ENCODE peak calls at places on chromosomes 5 and 9, in four cellular contexts. W, F, V and M are unnamed samples.

GRCh38 chr5:80659111-80659510 is 4.3 kb upstream of the DHFR start:
- DNase-seq in W (no peak), F (no peak), V (peak), M (no peak)

GRCh38 chr5:78586251-78586650 is 62.3 kb downstream of the LHFPL2 start:
- DNase-seq in F (no peak), V (peak), W (peak), M (no peak)

GRCh38 chr9:116693233-116693731 is 6.2 kb downstream of the TRIM32 start:
- DNase-seq in F (no peak), V (peak), W (no peak), M (no peak)

GRCh38 chr9:134210908-134211810 is 46.8 kb upstream of the RNU6ATAC start:
- DNase-seq in W (no peak), V (no peak), F (no peak), M (no peak)

GRCh38 chr9:90641868-90642558 is 611 bp downstream of the DIRAS2 start:
- DNase-seq in W (no peak), V (no peak), F (no peak), M (no peak)

GRCh38 chr5:53288511-53288910 is 179.0 kb upstream of the MOCS2 start:
- DNase-seq in F (no peak), V (no peak), W (no peak), M (no peak)

GRCh38 chr5:140101179-140101578 is 12.7 kb upstream of the PURA start:
- DNase-seq in W (no peak), V (no peak), F (no peak), M (no peak)

GRCh38 chr9:105842023-105842644 is 147.8 kb downstream of the TMEM38B start:
- DNase-seq in W (peak), F (peak), V (peak), M (no peak)

GRCh38 chr5:169350759-169351240 is 49.9 kb upstream of the SLIT3 start:
- DNase-seq in V (peak), W (peak), F (no peak), M (peak)

GRCh38 chr5:138245717-138246116 is 28.7 kb downstream of the GFRA3 start:
- DNase-seq in F (no peak), V (no peak), W (no peak), M (no peak)

GRCh38 chr9:124698265-124698664 is 72.8 kb downstream of the NR6A1 start:
- DNase-seq in F (no peak), V (peak), W (peak), M (no peak)

GRCh38 chr9:127065592-127065991 is 56.8 kb downstream of the ANGPTL2 start:
- DNase-seq in W (no peak), V (peak), F (no peak), M (no peak)

GRCh38 chr9:89601856-89602562 is 2.8 kb upstream of the GADD45G start:
- DNase-seq in F (no peak), V (no peak), W (no peak), M (no peak)

GRCh38 chr5:101716941-101717340 is 579.1 kb downstream of the SLCO4C1 start:
- DNase-seq in V (no peak), F (no peak), W (no peak), M (no peak)

GRCh38 chr5:131264453-131265200 is 774 bp downstream of the CDC42SE2 start:
- DNase-seq in V (peak), F (no peak), W (peak), M (peak)

GRCh38 chr5:7078901-7079300 is 317.0 kb upstream of the ADCY2 start:
- DNase-seq in W (peak), F (no peak), V (no peak), M (peak)

GRCh38 chr9:121860744-121861143 is 209.3 kb downstream of the DAB2IP start:
- DNase-seq in F (no peak), W (no peak), V (peak), M (no peak)

GRCh38 chr5:42005561-42006153 is 80.6 kb downstream of the FBXO4 start:
- DNase-seq in W (peak), V (peak), F (peak), M (no peak)

DNA sequence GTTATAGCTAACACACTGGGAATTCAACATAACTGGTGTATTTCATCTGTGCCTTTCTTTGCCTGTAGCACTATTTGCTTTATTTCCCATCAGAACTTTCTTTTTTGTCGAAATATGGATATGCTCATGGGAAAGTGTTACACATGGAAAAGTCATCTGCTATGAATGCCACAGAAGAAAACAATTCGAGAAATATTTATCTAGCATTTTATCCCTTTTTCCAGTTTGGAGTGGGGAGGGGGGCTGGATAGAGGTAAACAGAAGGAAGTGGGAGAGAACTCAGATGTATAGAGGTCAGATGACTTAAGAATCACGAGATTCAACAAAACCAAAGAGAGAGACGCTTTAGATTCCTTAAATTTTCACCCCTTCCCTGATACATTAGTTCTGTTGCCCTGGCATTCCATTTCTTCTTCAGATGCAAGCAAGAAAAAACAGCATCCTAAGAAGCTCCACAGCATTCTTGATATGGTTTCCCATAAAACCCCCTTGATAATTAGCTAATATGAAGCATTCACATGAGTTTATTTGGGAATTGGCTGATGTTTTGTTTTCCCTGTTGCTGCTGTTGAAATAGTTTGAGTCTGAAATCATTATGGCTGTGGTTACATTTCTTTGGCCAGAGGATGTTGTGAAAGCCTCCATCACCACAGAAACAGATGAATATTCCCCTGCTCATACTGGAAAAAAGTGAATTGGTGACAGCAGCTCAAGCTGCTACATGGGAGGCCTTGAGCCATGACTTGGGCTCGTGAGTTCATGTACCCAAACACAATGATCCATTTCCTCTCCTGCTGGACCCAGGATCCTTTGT is 335.8 kb upstream of the DAB2 start:
- DNase-seq in F (no peak), W (peak), V (peak), M (no peak)
- TF ChIP-seq CEBPB in F (no peak), W (peak), V (peak), M (no peak)

GRCh38 chr5:71697967-71698366 is 21.1 kb upstream of the CARTPT start:
- DNase-seq in W (peak), F (peak), V (no peak), M (peak)

GRCh38 chr5:71701409-71701808 is 17.7 kb upstream of the CARTPT start:
- DNase-seq in W (no peak), V (no peak), F (no peak), M (no peak)

GRCh38 chr5:71699233-71699632 is 19.8 kb upstream of the CARTPT start:
- DNase-seq in V (no peak), F (no peak), W (no peak), M (no peak)

GRCh38 chr5:71700803-71701202 is 18.3 kb upstream of the CARTPT start:
- DNase-seq in W (no peak), F (no peak), V (no peak), M (no peak)

DNA sequence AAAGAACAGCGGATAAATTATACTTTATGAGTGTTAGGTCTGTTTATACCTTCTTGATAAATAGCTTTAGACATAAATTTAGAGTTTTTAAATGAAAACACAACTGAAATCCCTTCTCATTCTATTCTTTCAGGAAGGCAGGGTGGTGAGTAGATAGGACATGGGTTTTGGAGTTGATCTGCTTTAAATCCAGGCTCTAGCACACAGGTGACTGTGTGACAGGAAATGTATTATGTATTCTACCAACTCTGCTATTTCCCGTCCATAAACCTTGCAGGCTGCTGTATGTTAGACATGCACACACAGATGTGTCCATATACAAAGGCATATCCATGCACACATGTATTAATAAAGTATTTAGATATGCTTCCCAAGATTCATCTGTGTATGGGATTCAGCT is 19.3 kb upstream of the CARTPT start:
- DNase-seq in W (no peak), F (no peak), V (no peak), M (no peak)
- TF ChIP-seq CEBPB in W (no peak), F (no peak), V (no peak), M (no peak)

GRCh38 chr9:70121818-70122436 is 78.3 kb downstream of the MAMDC2 start:
- DNase-seq in F (no peak), V (peak), W (no peak), M (no peak)

GRCh38 chr9:70123695-70124094 is 80.0 kb downstream of the MAMDC2 start:
- DNase-seq in W (no peak), V (no peak), F (no peak), M (no peak)

GRCh38 chr9:70119786-70120185 is 76.1 kb downstream of the MAMDC2 start:
- DNase-seq in F (no peak), W (no peak), V (no peak), M (no peak)

GRCh38 chr9:70117835-70118319 is 74.2 kb downstream of the MAMDC2 start:
- DNase-seq in V (peak), W (no peak), F (no peak), M (no peak)

GRCh38 chr9:70120834-70121510 is 77.3 kb downstream of the MAMDC2 start:
- DNase-seq in W (peak), F (no peak), V (peak), M (no peak)
- TF ChIP-seq CEBPB in W (no peak), F (no peak), V (no peak), M (no peak)

GRCh38 chr5:145776886-145777285 is 58.3 kb downstream of the PRELID2 start:
- DNase-seq in V (peak), F (no peak), W (no peak), M (no peak)

GRCh38 chr5:145777445-145778063 is 57.6 kb downstream of the PRELID2 start:
- DNase-seq in F (no peak), W (no peak), V (no peak), M (no peak)

GRCh38 chr5:145774442-145774841 is 60.7 kb downstream of the PRELID2 start:
- DNase-seq in W (no peak), F (no peak), V (no peak), M (no peak)

GRCh38 chr5:145775411-145775810 is 59.7 kb downstream of the PRELID2 start:
- DNase-seq in F (no peak), V (peak), W (no peak), M (no peak)

DNA sequence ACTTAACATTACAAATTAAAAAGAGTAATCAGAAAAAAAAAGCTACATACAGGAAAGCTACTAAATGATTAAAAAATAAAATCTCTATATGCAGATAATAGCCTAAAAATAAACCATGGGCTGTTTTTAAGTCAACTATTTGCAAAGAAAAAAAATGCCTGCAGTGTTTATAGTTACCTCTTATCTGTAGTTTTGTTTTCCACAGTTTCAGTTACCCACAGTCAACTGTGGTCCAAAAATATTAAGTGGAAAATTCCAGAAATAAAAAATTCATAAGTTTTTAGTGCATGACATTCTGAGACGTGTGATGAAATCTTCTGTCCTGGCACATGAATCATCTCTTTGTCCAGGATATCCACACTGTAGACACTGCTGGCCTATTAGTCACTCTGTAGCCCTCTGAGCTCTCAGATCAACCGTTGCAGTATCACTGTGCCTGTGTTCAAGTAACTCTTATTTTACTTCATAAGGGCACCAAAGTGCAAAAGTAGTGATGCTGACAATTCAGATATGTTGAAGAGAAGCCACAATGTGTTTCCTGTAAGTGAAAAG is 59.2 kb downstream of the PRELID2 start:
- DNase-seq in F (no peak), W (peak), V (peak), M (no peak)
- TF ChIP-seq CEBPB in F (no peak), W (peak), V (peak), M (no peak)

DNA sequence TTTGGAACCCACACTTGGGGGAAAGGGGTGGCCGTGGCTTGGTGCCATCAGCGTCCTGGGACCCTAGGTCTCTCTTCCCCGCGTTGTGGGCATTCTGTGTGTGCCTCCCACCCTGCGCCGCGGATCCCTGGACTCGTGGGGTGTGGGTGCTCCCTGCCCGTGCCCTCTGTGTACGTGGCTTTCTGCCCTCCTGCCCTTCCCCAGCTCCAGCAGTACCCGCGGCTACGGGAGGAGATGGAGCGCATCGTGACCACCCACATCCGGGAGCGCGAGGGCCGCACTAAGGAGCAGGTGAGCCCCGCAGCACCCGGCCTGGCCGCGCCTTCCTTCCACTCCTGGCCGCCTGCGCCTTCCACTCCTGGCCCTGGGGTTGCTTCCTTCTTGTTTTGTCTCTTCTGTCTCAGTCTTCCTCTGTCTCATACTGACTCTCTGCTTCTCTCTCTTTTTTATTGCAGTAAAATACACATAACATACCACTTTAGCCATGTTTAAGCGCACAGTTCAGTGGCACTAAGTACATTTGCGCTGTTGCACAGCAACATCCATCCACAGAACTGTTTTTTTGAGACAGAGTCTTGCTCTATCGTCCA is 30.7 kb downstream of the DNM1 start:
- DNase-seq in F (no peak), V (no peak), W (no peak), M (no peak)
- TF ChIP-seq CEBPB in F (no peak), V (no peak), W (no peak), M (no peak)

GRCh38 chr9:114153761-114154596 is 1.4 kb upstream of the COL27A1 start:
- DNase-seq in W (peak), V (peak), F (no peak), M (peak)
- TF ChIP-seq CEBPB in W (no peak), V (no peak), F (no peak), M (no peak)

GRCh38 chr9:4984571-4985375 is at the start of gene JAK2:
- DNase-seq in W (peak), F (peak), V (peak), M (peak)

GRCh38 chr9:4986291-4986690 is 1.2 kb downstream of the JAK2 start:
- DNase-seq in F (no peak), W (no peak), V (peak), M (no peak)

GRCh38 chr9:4984171-4984570 is 901 bp upstream of the JAK2 start:
- DNase-seq in W (peak), F (no peak), V (no peak), M (no peak)

GRCh38 chr9:4986783-4987182 is 1.7 kb downstream of the JAK2 start:
- DNase-seq in F (no peak), W (no peak), V (no peak), M (no peak)

DNA sequence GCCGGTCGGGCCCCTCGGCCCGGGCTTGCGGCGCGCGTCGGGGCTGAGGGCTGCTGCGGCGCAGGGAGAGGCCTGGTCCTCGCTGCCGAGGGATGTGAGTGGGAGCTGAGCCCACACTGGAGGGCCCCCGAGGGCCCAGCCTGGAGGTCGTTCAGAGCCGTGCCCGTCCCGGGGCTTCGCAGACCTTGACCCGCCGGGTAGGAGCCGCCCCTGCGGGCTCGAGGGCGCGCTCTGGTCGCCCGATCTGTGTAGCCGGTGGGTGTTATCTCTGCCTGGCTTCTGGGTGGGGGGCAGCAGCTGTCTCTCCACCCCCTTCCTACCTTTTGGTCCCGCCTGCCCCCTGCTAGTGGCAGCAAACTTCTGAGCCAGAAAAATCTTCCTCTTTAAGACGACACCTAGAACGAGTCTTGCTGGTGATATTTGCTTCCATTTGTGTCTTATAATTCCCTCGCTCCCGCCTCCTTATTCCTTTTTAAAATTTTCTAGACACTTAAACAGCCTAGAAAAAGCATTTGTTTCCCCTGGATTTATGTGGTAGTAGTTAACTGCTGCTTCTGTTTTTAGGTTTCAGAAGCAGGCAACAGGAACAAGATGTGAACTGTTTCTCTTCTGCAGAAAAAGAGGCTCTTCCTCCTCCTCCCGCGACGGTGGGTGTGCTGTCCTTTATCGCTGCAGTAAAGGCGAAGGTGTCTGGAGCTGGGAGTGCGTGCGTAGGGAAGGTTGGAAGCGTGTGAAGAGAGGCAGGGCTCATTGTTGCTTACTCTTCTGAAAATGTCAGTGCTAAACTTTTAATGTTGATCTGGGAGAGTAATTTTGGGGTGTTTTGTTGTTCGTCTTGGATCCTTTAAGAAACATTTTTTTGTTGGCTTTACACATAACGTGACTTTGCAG is 549 bp downstream of the JAK2 start:
- DNase-seq in W (peak), V (peak), F (peak), M (no peak)
- TF ChIP-seq CEBPB in W (no peak), V (no peak), F (no peak), M (no peak)

DNA sequence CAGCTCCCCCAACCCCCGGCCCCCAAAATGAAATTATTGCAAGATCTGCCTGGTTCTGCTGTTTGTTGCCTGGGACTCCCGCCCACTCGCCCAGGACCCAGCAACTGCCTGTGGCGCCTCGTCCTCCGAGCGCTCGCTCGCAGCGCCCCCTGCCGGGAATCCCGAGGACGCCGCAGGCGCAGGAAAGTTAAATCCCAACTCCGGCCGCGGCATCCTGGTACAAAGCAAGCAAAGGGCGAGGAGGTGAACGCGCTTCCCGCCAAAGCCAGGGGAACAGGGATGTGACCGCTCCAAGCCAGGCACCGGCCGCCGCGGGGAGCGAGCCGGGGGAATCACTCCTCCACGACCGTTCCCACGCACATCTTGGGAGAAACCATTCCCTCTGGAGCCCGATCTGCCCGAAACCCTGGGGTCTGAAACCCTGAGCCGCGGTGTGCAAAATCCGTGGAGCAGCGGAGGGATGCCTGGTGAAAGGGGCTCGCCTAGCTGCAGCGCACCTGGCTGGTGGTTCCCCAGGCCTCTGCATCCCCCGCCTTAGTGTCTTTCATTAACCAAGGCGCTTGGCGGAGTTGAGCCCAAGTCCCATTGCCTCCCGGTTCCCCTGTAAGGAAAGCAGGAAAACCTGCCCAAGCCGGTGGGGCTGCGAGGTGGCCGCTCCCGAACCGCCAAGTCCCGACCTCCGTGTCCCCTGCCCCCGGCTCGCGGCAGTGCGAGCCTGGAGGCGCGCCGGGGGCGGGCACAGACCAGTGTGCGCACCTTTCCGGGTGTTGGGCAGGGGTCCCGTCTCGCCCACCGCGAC is 1.2 kb downstream of the SEMA5A start:
- DNase-seq in W (peak), V (peak), F (peak), M (no peak)
- TF ChIP-seq CEBPB in W (no peak), V (peak), F (no peak), M (no peak)

DNA sequence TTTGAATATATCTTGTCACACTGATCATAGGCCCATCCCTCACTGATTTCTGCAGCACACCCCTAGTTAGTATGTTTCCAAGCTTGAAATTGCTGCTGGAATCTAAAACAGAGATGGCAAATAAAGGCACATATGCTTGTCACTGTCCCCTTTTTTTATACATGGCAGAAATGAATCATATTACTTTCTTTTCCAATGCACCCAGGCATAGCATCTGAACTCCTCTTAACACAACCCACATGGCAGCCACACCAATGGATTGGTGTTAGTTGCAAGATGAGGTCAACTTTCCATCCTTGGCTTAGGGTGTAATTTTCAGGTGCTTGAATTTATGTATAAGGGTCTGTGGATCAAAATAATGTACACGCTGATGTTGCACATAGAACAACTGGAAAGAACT is 473.8 kb upstream of the ZNF608 start:
- DNase-seq in V (no peak), F (no peak), W (no peak), M (no peak)
- TF ChIP-seq CEBPB in V (no peak), F (no peak), W (no peak), M (no peak)